ENCODE peak calls at places on chromosomes 6 and 20, in nine cellular contexts. R, Z, M, G, X, L, O, P and C are unnamed samples.

GRCh38 chr6:151445482-151445881 is 6.4 kb downstream of the RMND1 start:
- DNase-seq in R (peak), Z (no peak), M (no peak), G (no peak), X (no peak), L (no peak), O (no peak), P (no peak), C (no peak)

GRCh38 chr20:2167122-2167521 is 65.5 kb downstream of the STK35 start:
- DNase-seq in R (no peak), Z (no peak), M (no peak), G (no peak), X (no peak), L (no peak), O (no peak), P (no peak), C (no peak)

GRCh38 chr6:30881987-30882763 is 2.1 kb upstream of the DDR1 start:
- DNase-seq in R (peak), Z (no peak), M (no peak), G (no peak), X (peak), L (no peak), O (peak), P (no peak), C (no peak)

GRCh38 chr6:124943658-124944057 is 18.6 kb upstream of the RNF217 start:
- DNase-seq in R (peak), Z (no peak), M (no peak), G (no peak), X (no peak), L (no peak), O (no peak), P (no peak), C (no peak)

GRCh38 chr6:13613029-13613594 is 2.0 kb upstream of the NOL7 start:
- DNase-seq in R (no peak), Z (no peak), M (no peak), G (no peak), X (no peak), L (no peak), O (no peak), P (no peak), C (no peak)

GRCh38 chr6:63352587-63353281 is 33.0 kb upstream of the LGSN start:
- DNase-seq in R (peak), Z (no peak), M (no peak), G (peak), X (peak), L (no peak), O (peak), P (no peak), C (no peak)

GRCh38 chr6:155461636-155462035 is 6.0 kb upstream of the NOX3 start:
- DNase-seq in R (peak), Z (no peak), M (no peak), G (no peak), X (no peak), L (no peak), O (no peak), P (no peak), C (no peak)

GRCh38 chr6:167345348-167345747 is 20.5 kb downstream of the TTLL2 start:
- DNase-seq in R (no peak), Z (no peak), M (no peak), G (no peak), X (no peak), L (no peak), O (no peak), P (no peak), C (no peak)

GRCh38 chr6:111536888-111537287 is 53.9 kb upstream of the REV3L start:
- DNase-seq in R (peak), Z (no peak), M (no peak), G (no peak), X (no peak), L (no peak), O (no peak), P (no peak), C (no peak)

GRCh38 chr6:3825851-3826581 is 23.2 kb upstream of the FAM50B start:
- DNase-seq in R (peak), Z (no peak), M (peak), G (peak), X (no peak), L (no peak), O (peak), P (no peak), C (peak)

GRCh38 chr6:10542135-10542689 is 21.1 kb downstream of the GCNT2 start:
- DNase-seq in R (no peak), Z (no peak), M (no peak), G (no peak), X (no peak), L (no peak), O (no peak), P (no peak), C (no peak)
- H3K27ac ChIP-seq in R (no peak), Z (no peak), M (no peak), G (no peak), X (no peak), L (no peak), O (no peak), P (no peak), C (no peak)

DNA sequence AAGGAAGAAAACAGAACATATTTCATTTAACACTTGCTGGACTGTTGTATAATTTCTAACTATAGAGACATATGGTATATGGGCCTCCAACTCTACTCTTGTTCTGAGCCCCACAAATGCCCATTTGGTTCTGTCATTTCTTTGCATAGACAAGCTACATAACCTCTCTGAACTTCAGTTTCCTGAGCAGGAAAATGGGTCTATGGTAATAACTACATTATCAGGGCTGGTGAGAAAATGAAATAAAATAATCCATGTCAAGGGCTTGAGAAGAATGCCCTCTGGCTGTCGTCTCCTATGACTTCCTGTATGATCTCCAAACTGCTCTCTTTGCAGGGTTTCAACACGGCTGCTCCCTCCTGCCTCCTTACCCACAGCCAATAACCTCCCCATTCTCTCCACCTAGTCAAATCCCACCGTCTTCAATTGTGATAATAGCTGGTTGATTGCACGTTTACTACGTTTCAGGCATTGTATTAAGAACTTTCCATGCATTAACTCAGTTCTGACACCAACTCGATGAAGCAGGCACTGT is 12.0 kb downstream of the ZCCHC3 start:
- DNase-seq in R (peak), Z (no peak), M (no peak), G (no peak), X (no peak), L (no peak), O (no peak), P (no peak), C (no peak)
- H3K27ac ChIP-seq in R (peak), Z (no peak), M (peak), G (peak), X (peak), L (no peak), O (no peak), P (no peak), C (peak)

DNA sequence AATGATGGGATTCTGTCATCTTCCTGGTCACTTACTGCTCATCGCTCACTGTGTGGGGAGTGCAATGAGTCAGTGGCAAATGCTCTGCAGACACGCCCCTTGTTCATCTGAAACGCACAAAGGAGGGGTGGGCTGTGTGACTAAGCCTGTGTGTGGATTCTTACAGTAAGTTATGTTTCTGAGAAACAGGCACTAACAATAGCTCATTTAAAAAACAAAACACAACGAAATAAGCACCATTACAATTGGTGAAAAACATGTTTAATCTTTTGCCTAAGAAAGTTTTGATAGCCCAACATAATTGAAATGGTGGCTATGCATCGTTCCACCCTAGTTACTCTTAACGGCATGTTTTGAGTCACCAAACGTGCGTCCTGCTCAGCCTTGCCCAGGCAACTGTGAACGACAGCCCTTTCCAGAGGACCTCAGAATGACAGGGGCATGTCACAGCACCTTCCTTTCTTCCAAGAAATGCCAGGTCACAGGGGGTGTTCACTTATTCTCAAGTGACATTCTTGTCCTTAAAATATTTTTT is 118.4 kb upstream of the SGK1 start:
- DNase-seq in R (peak), Z (no peak), M (no peak), G (no peak), X (no peak), L (no peak), O (peak), P (peak), C (no peak)
- H3K27ac ChIP-seq in R (no peak), Z (no peak), M (peak), G (peak), X (no peak), L (no peak), O (peak), P (peak), C (peak)

DNA sequence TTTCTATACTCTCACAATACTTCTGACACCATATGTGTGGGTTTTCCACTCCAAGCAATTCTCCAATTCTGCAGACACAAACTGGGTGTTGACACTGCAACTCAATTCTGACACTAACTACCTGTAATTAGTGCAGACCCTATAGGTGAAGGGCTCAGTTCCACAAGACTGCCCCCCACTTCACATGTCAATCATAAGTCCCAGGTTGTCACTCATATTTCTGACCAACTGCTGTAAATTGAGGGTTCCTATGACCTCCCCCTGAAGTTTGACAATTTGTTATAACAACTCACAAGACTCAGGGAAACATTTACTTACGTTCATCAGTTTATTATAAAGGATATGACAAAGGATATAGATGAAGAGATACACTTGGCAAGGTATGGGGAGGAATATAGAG is 18.3 kb downstream of the GPX6 start:
- DNase-seq in R (no peak), Z (no peak), M (no peak), G (no peak), X (no peak), L (no peak), O (no peak), P (no peak), C (no peak)
- H3K27ac ChIP-seq in R (no peak), Z (no peak), M (no peak), G (no peak), X (no peak), L (no peak), O (no peak), P (no peak), C (no peak)

GRCh38 chr6:105072799-105073199 is 107.0 kb downstream of the POPDC3 start:
- DNase-seq in R (peak), Z (no peak), M (no peak), G (no peak), X (no peak), L (no peak), O (no peak), P (no peak), C (no peak)
- H3K27ac ChIP-seq in R (peak), Z (no peak), M (no peak), G (no peak), X (no peak), L (no peak), O (no peak), P (no peak), C (no peak)

GRCh38 chr6:34383651-34384304 is 8.7 kb downstream of the NUDT3 start:
- DNase-seq in R (peak), Z (no peak), M (no peak), G (no peak), X (peak), L (no peak), O (no peak), P (no peak), C (no peak)

GRCh38 chr6:34383171-34383631 is 9.3 kb downstream of the NUDT3 start:
- DNase-seq in R (peak), Z (no peak), M (no peak), G (no peak), X (no peak), L (no peak), O (no peak), P (no peak), C (no peak)

GRCh38 chr6:34385793-34386195 is 6.7 kb downstream of the NUDT3 start:
- DNase-seq in R (no peak), Z (no peak), M (no peak), G (no peak), X (no peak), L (no peak), O (no peak), P (no peak), C (no peak)

GRCh38 chr6:34386316-34387137 is 5.9 kb downstream of the NUDT3 start:
- DNase-seq in R (peak), Z (no peak), M (no peak), G (no peak), X (no peak), L (no peak), O (no peak), P (no peak), C (no peak)

DNA sequence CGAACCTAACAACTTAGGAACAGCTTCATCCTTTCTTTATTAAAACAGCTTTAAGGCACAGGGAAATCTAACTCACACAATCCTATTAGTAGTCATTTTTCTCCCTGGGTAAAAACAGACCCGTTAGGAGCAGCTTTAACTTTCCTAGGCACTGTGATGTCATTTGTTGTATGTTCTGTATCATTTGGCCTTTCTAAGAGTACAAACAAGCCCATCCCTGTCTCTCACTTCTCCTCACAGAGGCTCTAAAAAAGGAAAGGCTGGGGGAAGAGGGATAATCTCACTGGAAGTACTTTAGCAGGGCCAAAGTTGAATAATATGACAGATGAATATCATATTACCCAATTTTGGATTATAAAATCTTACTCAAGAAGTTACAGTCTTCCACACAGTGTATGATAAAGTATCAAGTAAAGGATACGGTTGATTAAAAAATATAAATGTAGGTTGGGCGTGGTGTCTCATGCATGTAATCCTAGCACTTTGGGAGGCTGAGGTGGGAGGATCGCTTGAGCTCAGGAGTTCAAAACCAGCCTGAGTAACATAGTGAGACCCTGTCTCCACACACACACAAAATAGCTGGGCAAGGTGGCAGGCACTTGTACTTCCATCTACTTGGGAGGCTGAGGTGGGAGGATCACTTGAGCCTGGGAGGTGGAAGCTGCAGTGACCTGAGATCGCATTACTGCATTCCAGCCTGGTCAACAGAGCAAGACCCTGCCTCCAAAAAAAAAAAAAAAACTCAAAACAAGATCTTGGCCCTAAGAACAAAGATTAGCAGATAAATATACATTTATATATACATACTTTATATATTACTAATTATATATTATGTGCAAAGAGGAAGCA is 7.9 kb downstream of the NUDT3 start:
- DNase-seq in R (no peak), Z (no peak), M (no peak), G (no peak), X (no peak), L (no peak), O (no peak), P (no peak), C (no peak)
- H3K27ac ChIP-seq in R (peak), Z (no peak), M (no peak), G (peak), X (no peak), L (no peak), O (no peak), P (peak), C (peak)

GRCh38 chr6:170135041-170135440 is 155.8 kb downstream of the DLL1 start:
- DNase-seq in R (no peak), Z (no peak), M (peak), G (no peak), X (peak), L (no peak), O (no peak), P (no peak), C (peak)
- H3K27ac ChIP-seq in R (no peak), Z (no peak), M (no peak), G (no peak), X (no peak), L (no peak), O (no peak), P (no peak), C (no peak)

GRCh38 chr6:1678966-1679690 is 69.4 kb downstream of the FOXC1 start:
- DNase-seq in R (peak), Z (no peak), M (no peak), G (no peak), X (no peak), L (no peak), O (no peak), P (no peak), C (no peak)
- H3K27ac ChIP-seq in R (no peak), Z (no peak), M (no peak), G (no peak), X (no peak), L (no peak), O (peak), P (no peak), C (no peak)